ENCODE peak calls at places on chromosomes 13 and 19, in six cellular contexts. K is tibial nerve, G is kidney, S is body of pancreas, T is A549, X is fibroblast of lung. Q is an unnamed sample.

GRCh38 chr13:49690133-49690989 is 925 bp downstream of the EBPL start:
- DNase-seq in K (no peak), G (no peak), T (peak; percentile 36), S (peak; percentile 65), X (peak; percentile 71), Q (no peak)

GRCh38 chr13:109288151-109288709 is 498.2 kb downstream of the IRS2 start:
- DNase-seq in T (no peak), S (no peak), K (no peak), X (peak; percentile 32), G (no peak), Q (no peak)

GRCh38 chr13:23743269-23743668 is 145.9 kb downstream of the MIPEP start:
- DNase-seq in T (no peak), X (no peak), K (no peak), S (no peak), G (no peak), Q (no peak)

GRCh38 chr13:31090921-31091624 is 70.6 kb downstream of the HSPH1 start:
- DNase-seq in S (no peak), K (no peak), T (no peak), X (peak; percentile 22), G (no peak), Q (peak; percentile 52)

GRCh38 chr19:3319643-3320353 is 46.6 kb upstream of the NFIC start:
- DNase-seq in X (no peak), S (no peak), K (no peak), G (peak; percentile 66), T (no peak), Q (no peak)

GRCh38 chr13:111006508-111007031 is 91.7 kb upstream of the ANKRD10 start:
- DNase-seq in T (no peak), G (peak; percentile 93), X (peak; percentile 92), K (peak; percentile 30), S (peak; percentile 72), Q (peak; percentile 92)

GRCh38 chr13:42497798-42498197 is 76.2 kb upstream of the TNFSF11 start:
- DNase-seq in S (no peak), X (peak; percentile 77), G (no peak), T (no peak), K (no peak), Q (no peak)

GRCh38 chr13:113406321-113407102 is 42.6 kb upstream of the GRTP1 start:
- DNase-seq in T (no peak), K (peak; percentile 2), X (no peak), G (no peak), S (no peak), Q (no peak)

GRCh38 chr19:55678121-55678671 is 3.2 kb downstream of the EPN1 start:
- DNase-seq in X (no peak), T (no peak), G (peak; percentile 78), K (no peak), S (no peak), Q (peak; percentile 41)

GRCh38 chr13:21033866-21034601 is 27.4 kb downstream of the LATS2 start:
- DNase-seq in X (no peak), K (no peak), G (no peak), S (peak; percentile 61), T (no peak), Q (no peak)

GRCh38 chr13:111901301-111901905 is 165.5 kb upstream of the SOX1 start:
- DNase-seq in K (no peak), G (no peak), S (no peak), X (no peak), T (no peak), Q (no peak)

GRCh38 chr13:102131246-102131645 is 270.6 kb downstream of the FGF14 start:
- DNase-seq in S (no peak), X (no peak), G (no peak), T (no peak), K (no peak), Q (no peak)

GRCh38 chr19:49491804-49492572 is 4.2 kb upstream of the RPS11 start:
- DNase-seq in T (no peak), K (no peak), G (no peak), S (no peak), X (no peak), Q (no peak)

GRCh38 chr19:44553478-44554171 is 24.1 kb upstream of the CEACAM20 start:
- DNase-seq in T (no peak), K (no peak), G (no peak), X (no peak), S (no peak), Q (no peak)

GRCh38 chr19:50803633-50804419 is 13.6 kb downstream of the ACP4 start:
- DNase-seq in S (no peak), K (no peak), T (no peak), G (no peak), X (no peak), Q (no peak)

GRCh38 chr19:16369664-16370576 is 45.3 kb downstream of the KLF2 start:
- DNase-seq in X (no peak), G (peak; percentile 66), K (no peak), T (no peak), S (no peak), Q (no peak)

GRCh38 chr19:49968279-49968922 is 7.4 kb upstream of the SIGLEC11 start:
- DNase-seq in S (no peak), X (no peak), K (no peak), T (no peak), G (peak; percentile 9), Q (no peak)

GRCh38 chr19:39171479-39172465 is 25.0 kb upstream of the NCCRP1 start:
- DNase-seq in T (no peak), S (no peak), K (no peak), G (no peak), X (no peak), Q (no peak)

GRCh38 chr19:10885241-10886169 is 14.2 kb downstream of the CARM1 start:
- DNase-seq in S (no peak), K (no peak), X (no peak), G (no peak), T (no peak), Q (no peak)

DNA sequence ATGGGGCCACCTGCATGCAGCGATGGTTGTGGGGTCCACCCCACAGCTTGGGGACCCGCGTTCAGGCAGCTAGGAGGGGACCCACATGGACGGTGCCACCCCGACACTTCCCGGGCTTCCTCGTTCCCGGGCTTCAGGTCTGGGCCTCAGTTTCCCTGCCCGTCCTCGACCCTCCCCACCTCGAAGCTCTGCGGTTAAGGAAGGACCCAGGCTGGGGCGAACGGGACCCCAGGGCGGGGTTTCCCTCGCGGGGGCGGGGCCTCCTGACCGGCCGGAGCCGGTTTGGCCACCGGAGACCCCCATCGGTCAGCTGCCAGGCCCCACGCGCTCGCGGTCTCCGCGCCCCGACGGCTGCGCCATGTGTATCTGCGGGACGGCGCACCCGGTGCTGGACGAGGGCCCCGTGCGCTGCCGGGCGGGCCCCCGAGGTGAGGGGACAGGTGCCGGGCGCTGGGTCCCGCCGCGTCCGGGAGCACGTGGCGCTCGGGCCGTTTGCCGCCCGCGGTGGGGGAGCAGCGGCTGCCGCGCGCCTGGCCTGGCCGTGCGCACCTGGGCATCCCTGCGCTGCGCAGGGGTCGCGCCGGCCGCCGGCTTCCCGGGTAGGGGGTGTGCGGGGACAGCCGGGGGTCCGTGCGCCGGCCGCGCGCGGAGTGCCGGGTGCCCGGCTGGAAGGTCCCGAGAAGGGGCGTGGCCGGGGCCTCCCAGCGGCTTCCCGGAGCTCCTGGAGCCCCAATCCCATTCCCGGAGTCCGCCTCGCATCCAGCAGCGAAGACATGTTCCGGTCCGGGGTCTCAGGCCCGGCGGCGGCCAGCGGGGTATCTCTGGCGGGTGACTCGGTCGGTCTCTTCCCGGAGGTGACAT is 4.2 kb downstream of the ARHGAP45 start:
- DNase-seq in S (no peak), T (no peak), G (peak; percentile 70), K (no peak), X (no peak), Q (no peak)
- H3K4me1 ChIP-seq in S (peaks cover 44% of the 10 kb centered on the region), T (peaks cover 28% of the 10 kb centered on the region), G (peaks cover 11% of the 10 kb centered on the region), K (peaks cover 16% of the 10 kb centered on the region), X (peaks cover 2% of the 10 kb centered on the region), Q (peaks cover 8% of the 10 kb centered on the region)

GRCh38 chr13:75996582-75996981 is 360.5 kb downstream of the LMO7 start:
- DNase-seq in X (no peak), G (no peak), S (no peak), T (no peak), K (no peak), Q (no peak)

GRCh38 chr13:76004411-76004810 is 368.3 kb downstream of the LMO7 start:
- DNase-seq in T (no peak), K (no peak), G (no peak), S (no peak), X (peak; percentile 43), Q (no peak)

GRCh38 chr13:75995966-75996365 is 359.8 kb downstream of the LMO7 start:
- DNase-seq in T (no peak), S (no peak), G (no peak), X (no peak), K (no peak), Q (no peak)

DNA sequence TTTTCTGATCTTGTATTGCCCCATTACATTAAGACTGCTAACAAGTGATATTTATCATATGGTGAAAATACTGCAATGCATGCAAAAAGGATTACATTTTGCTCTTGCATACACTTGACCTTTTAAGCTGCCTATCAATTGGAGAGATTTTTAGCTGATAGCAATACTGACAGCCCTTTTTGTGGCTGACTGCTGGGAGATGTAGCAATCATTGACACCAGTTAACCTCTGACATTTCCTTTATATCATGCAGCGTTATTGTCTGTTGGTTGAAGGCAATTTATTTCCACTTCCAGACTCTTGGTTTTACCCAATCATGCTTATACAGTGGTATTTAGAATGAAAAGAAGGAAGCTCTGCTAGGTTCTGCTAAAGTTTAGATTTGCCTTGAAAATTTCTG is 364.0 kb downstream of the LMO7 start:
- DNase-seq in X (no peak), G (no peak), T (no peak), S (no peak), K (no peak), Q (no peak)
- H3K27ac ChIP-seq in X (no peak overlapping the region), G (no peak overlapping the region), T (no peak overlapping the region), S (no peak overlapping the region), K (no peak overlapping the region), Q (no peak overlapping the region)

GRCh38 chr19:41709951-41710645 is 1.7 kb downstream of the CEACAM5 start:
- DNase-seq in K (no peak), S (no peak), X (no peak), T (no peak), G (no peak), Q (no peak)

GRCh38 chr19:41707502-41707812 is 969 bp upstream of the CEACAM5 start:
- DNase-seq in G (no peak), T (peak; percentile 60), K (no peak), S (no peak), X (no peak), Q (no peak)

GRCh38 chr19:41707871-41708371 is 505 bp upstream of the CEACAM5 start:
- DNase-seq in T (no peak), G (no peak), X (no peak), S (no peak), K (no peak), Q (no peak)

GRCh38 chr19:41706741-41707501 is 1.5 kb upstream of the CEACAM5 start:
- DNase-seq in X (peak; percentile 3), T (peak; percentile 99), G (no peak), K (no peak), S (peak; percentile 82), Q (no peak)

GRCh38 chr19:41708481-41708880 is at the start of gene CEACAM5:
- DNase-seq in T (no peak), K (no peak), X (no peak), G (no peak), S (no peak), Q (no peak)
- H3K4me3 ChIP-seq in T (no peak within 1 kb of the TSS), K (no peak within 1 kb of the TSS), X (no peak within 1 kb of the TSS), G (no peak within 1 kb of the TSS), S (no peak within 1 kb of the TSS), Q (no peak within 1 kb of the TSS)

DNA sequence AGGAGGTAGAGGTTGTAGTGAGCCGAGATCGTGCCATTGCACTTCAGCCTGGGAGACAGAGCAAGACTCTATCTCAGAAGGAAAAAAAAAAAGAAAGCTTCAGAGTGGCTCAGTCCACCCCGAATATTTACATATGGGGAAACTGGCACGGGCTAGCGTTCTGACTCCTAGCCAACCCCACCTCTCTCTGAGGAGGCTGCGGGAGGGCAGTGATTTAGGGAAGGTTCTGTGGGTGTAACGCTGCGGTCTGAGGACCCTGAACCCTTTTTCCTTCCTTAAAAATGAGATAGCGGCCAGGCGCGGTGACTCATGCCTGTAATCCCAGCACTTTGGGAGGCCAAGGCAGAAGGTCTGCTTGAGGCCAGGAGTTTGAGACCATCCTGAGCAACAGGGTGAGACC is 5.0 kb downstream of the LRRC25 start:
- DNase-seq in X (peak; percentile 71), G (peak; percentile 66), T (no peak), K (peak; percentile 27), S (no peak), Q (peak; percentile 72)
- H3K4me1 ChIP-seq in X (peaks cover 5% of the 10 kb centered on the region), G (peaks cover 13% of the 10 kb centered on the region), T (peaks cover 11% of the 10 kb centered on the region), K (peaks cover 5% of the 10 kb centered on the region), S (peaks cover 32% of the 10 kb centered on the region), Q (peaks cover 11% of the 10 kb centered on the region)